ENCODE peak calls at places on chromosome 11, in four cellular contexts. H, S, J and D are unnamed samples.

GRCh38 chr11:130144129-130144528 is 15.5 kb upstream of the ST14 start:
- DNase-seq in H (no peak), S (no peak), J (no peak), D (no peak)

GRCh38 chr11:19938051-19938856 is 222.0 kb downstream of the DBX1 start:
- DNase-seq in H (peak; percentile 70), S (peak; percentile 59), J (peak; percentile 54), D (peak; percentile 61)

GRCh38 chr11:3087373-3087772 is 30.1 kb upstream of the CARS1 start:
- DNase-seq in H (no peak), S (no peak), J (no peak), D (no peak)

GRCh38 chr11:19403196-19403895 is 162.6 kb upstream of the E2F8 start:
- DNase-seq in H (no peak), S (no peak), J (no peak), D (no peak)

GRCh38 chr11:126359431-126360048 is 4.1 kb downstream of the ST3GAL4 start:
- DNase-seq in H (no peak), S (no peak), J (peak; percentile 37), D (no peak)

GRCh38 chr11:83118814-83119213 is 38.1 kb upstream of the PCF11 start:
- DNase-seq in H (peak; percentile 55), S (no peak), J (peak; percentile 42), D (no peak)

GRCh38 chr11:112255075-112255739 is 5.5 kb downstream of the PLET1 start:
- DNase-seq in H (peak; percentile 90), S (no peak), J (peak; percentile 88), D (no peak)

GRCh38 chr11:111454561-111455192 is 57.5 kb downstream of the BTG4 start:
- DNase-seq in H (peak; percentile 65), S (peak; percentile 84), J (peak; percentile 73), D (peak; percentile 76)

GRCh38 chr11:46122955-46123354 is 1.7 kb upstream of the PHF21A start:
- DNase-seq in H (peak; percentile 64), S (no peak), J (peak; percentile 53), D (no peak)

GRCh38 chr11:46120711-46121327 is 435 bp downstream of the PHF21A start:
- DNase-seq in H (peak; percentile 91), S (peak; percentile 83), J (peak; percentile 78), D (peak; percentile 98)

GRCh38 chr11:46121328-46121723 is at the start of gene PHF21A:
- DNase-seq in H (peak; percentile 96), S (peak; percentile 92), J (peak; percentile 93), D (peak; percentile 96)

GRCh38 chr11:46120361-46120710 is 918 bp downstream of the PHF21A start:
- DNase-seq in H (no peak), S (no peak), J (no peak), D (no peak)

GRCh38 chr11:46121724-46122477 is 647 bp upstream of the PHF21A start:
- DNase-seq in H (peak; percentile 96), S (peak; percentile 80), J (peak; percentile 95), D (peak; percentile 93)
- H2BK120ac ChIP-seq in H (peak overlapping the region; percentile 61), S (peak overlapping the region; percentile 51), J (peak overlapping the region; percentile 28), D (peak overlapping the region; percentile 94)

GRCh38 chr11:73139476-73140198 is 2.5 kb downstream of the FCHSD2 start:
- DNase-seq in H (peak; percentile 43), S (no peak), J (peak; percentile 49), D (no peak)
- H3K9ac ChIP-seq in H (peak overlapping the region; percentile 92), S (no peak overlapping the region), J (no peak overlapping the region), D (no peak overlapping the region)

GRCh38 chr11:122109932-122110331 is 6.1 kb downstream of the BLID start:
- DNase-seq in H (no peak), S (no peak), J (no peak), D (no peak)
- H2BK120ac ChIP-seq in H (no peak overlapping the region), S (no peak overlapping the region), J (no peak overlapping the region), D (no peak overlapping the region)

GRCh38 chr11:119728226-119728626 is 774 bp downstream of the NECTIN1 start:
- DNase-seq in H (peak; percentile 22), S (no peak), J (no peak), D (no peak)

GRCh38 chr11:119729581-119730346 is 764 bp upstream of the NECTIN1 start:
- DNase-seq in H (peak; percentile 65), S (peak; percentile 56), J (peak; percentile 39), D (peak; percentile 63)

GRCh38 chr11:119728651-119729580 is at the start of gene NECTIN1:
- DNase-seq in H (peak; percentile 89), S (peak; percentile 89), J (peak; percentile 79), D (peak; percentile 95)

GRCh38 chr11:119730789-119731386 is 1.9 kb upstream of the NECTIN1 start:
- DNase-seq in H (no peak), S (no peak), J (no peak), D (no peak)

GRCh38 chr11:119730347-119730613 is 1.3 kb upstream of the NECTIN1 start:
- DNase-seq in H (no peak), S (no peak), J (no peak), D (no peak)
- H3K9ac ChIP-seq in H (peak overlapping the region; percentile 89), S (no peak overlapping the region), J (peak overlapping the region; percentile 68), D (peak overlapping the region; percentile 73)